ENCODE peak calls at places on chromosome 4, in eight cellular contexts. S is A549, Z is SK-N-SH, G is WTC11, R is IMR-90, F is K562, N is GM12878, U is H1. W is an unnamed sample.

GRCh38 chr4:99352602-99353580 is at the start of gene ADH1C:
- DNase-seq in S (no peak), Z (no peak), G (no peak), R (peak), F (no peak), N (no peak), U (no peak), W (no peak)

GRCh38 chr4:1345905-1346780 is 865 bp upstream of the UVSSA start:
- DNase-seq in S (peak), Z (peak), G (peak), R (peak), F (peak), N (no peak), U (no peak), W (peak)

GRCh38 chr4:168589154-168589553 is 92.3 kb downstream of the PALLD start:
- DNase-seq in S (peak), Z (no peak), G (no peak), R (peak), F (no peak), N (no peak), U (no peak), W (no peak)

GRCh38 chr4:151143162-151143561 is 43.7 kb downstream of the RPS3A start:
- DNase-seq in S (no peak), Z (no peak), G (no peak), R (no peak), F (no peak), N (no peak), U (no peak), W (no peak)

GRCh38 chr4:143616771-143617170 is 83.7 kb downstream of the FREM3 start:
- DNase-seq in S (no peak), Z (no peak), G (no peak), R (no peak), F (peak), N (peak), U (no peak), W (no peak)

GRCh38 chr4:2059726-2060577 is 825 bp downstream of the NAT8L start:
- DNase-seq in S (no peak), Z (peak), G (no peak), R (no peak), F (peak), N (no peak), U (no peak), W (no peak)

GRCh38 chr4:15488658-15489470 is 19.2 kb downstream of the CC2D2A start:
- DNase-seq in S (no peak), Z (no peak), G (no peak), R (peak), F (no peak), N (no peak), U (no peak), W (no peak)

GRCh38 chr4:76486588-76487276 is 51.7 kb downstream of the SHROOM3 start:
- DNase-seq in S (no peak), Z (no peak), G (no peak), R (no peak), F (no peak), N (no peak), U (no peak), W (no peak)

GRCh38 chr4:70938087-70938486 is 35.9 kb downstream of the MOB1B start:
- DNase-seq in S (no peak), Z (peak), G (no peak), R (no peak), F (peak), N (no peak), U (no peak), W (no peak)

GRCh38 chr4:874071-874470 is 48.1 kb upstream of the CPLX1 start:
- DNase-seq in S (no peak), Z (no peak), G (no peak), R (no peak), F (no peak), N (no peak), U (no peak), W (no peak)

GRCh38 chr4:188008377-188008776 is 12.8 kb downstream of the ZFP42 start:
- DNase-seq in S (peak), Z (no peak), G (no peak), R (peak), F (no peak), N (no peak), U (no peak), W (no peak)

GRCh38 chr4:17265139-17265538 is 246.8 kb downstream of the QDPR start:
- DNase-seq in S (no peak), Z (no peak), G (no peak), R (no peak), F (no peak), N (no peak), U (no peak), W (no peak)

GRCh38 chr4:174358823-174359222 is 75.1 kb downstream of the CEP44 start:
- DNase-seq in S (no peak), Z (no peak), G (no peak), R (peak), F (no peak), N (peak), U (no peak), W (no peak)

GRCh38 chr4:137425281-137425680 is 107.0 kb downstream of the PCDH18 start:
- DNase-seq in S (no peak), Z (no peak), G (no peak), R (no peak), F (no peak), N (no peak), U (no peak), W (no peak)

GRCh38 chr4:122715221-122715620 is 17.3 kb upstream of the BBS12 start:
- DNase-seq in S (no peak), Z (peak), G (no peak), R (no peak), F (peak), N (no peak), U (no peak), W (no peak)

GRCh38 chr4:187687701-187688100 is 307.9 kb upstream of the ZFP42 start:
- DNase-seq in S (no peak), Z (no peak), G (no peak), R (peak), F (no peak), N (no peak), U (no peak), W (no peak)

GRCh38 chr4:74671074-74671698 is 123.1 kb downstream of the BTC start:
- DNase-seq in S (peak), Z (peak), G (peak), R (peak), F (peak), N (no peak), U (peak), W (peak)

GRCh38 chr4:4386736-4387392 is at the start of gene NSG1:
- DNase-seq in S (peak), Z (no peak), G (peak), R (peak), F (no peak), N (no peak), U (no peak), W (no peak)

GRCh38 chr4:105215609-105216313 is 69.1 kb downstream of the TET2 start:
- DNase-seq in S (no peak), Z (no peak), G (no peak), R (peak), F (no peak), N (peak), U (no peak), W (peak)

GRCh38 chr4:24515698-24516097 is 68.7 kb downstream of the DHX15 start:
- DNase-seq in S (no peak), Z (no peak), G (no peak), R (no peak), F (no peak), N (no peak), U (no peak), W (no peak)

GRCh38 chr4:155673453-155673979 is 6.9 kb downstream of the GUCY1A1 start:
- DNase-seq in S (no peak), Z (no peak), G (no peak), R (no peak), F (no peak), N (no peak), U (no peak), W (no peak)

GRCh38 chr4:78414116-78414515 is 137.5 kb upstream of the ANXA3 start:
- DNase-seq in S (no peak), Z (no peak), G (no peak), R (no peak), F (no peak), N (no peak), U (no peak), W (no peak)

GRCh38 chr4:78409612-78410202 is 141.9 kb upstream of the ANXA3 start:
- DNase-seq in S (no peak), Z (no peak), G (no peak), R (no peak), F (no peak), N (no peak), U (no peak), W (no peak)

GRCh38 chr4:78410225-78410624 is 141.3 kb upstream of the ANXA3 start:
- DNase-seq in S (no peak), Z (no peak), G (no peak), R (no peak), F (no peak), N (no peak), U (no peak), W (no peak)

DNA sequence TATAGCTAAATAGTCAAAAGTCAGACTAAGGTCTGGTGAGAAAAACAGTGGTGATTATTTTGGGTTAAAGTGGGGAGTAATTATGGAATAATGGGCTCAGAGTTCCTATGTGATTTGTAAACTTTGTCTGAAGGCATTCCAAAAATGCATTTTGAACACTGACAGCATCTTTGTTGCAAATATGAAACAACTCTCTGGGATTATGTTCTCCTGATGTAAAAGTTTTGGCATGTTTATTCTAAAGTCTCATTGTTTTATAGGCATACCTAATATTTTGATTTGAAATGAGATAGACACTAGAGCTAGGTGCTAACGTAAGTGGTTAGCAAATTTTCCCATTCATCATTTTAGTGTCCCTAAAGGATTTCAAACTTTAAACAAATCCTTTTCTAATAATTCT is 140.9 kb upstream of the ANXA3 start:
- DNase-seq in S (no peak), Z (no peak), G (no peak), R (no peak), F (no peak), N (no peak), U (no peak), W (no peak)
- TF ChIP-seq USF2 in S (no peak), Z (no peak), G (no peak), R (no peak), F (no peak), N (no peak), U (no peak), W (no peak)

GRCh38 chr4:78129383-78130108 is 72.4 kb downstream of the FRAS1 start:
- DNase-seq in S (no peak), Z (no peak), G (no peak), R (no peak), F (no peak), N (no peak), U (no peak), W (no peak)

GRCh38 chr4:78136109-78137081 is 79.3 kb downstream of the FRAS1 start:
- DNase-seq in S (peak), Z (no peak), G (no peak), R (no peak), F (no peak), N (no peak), U (no peak), W (peak)

GRCh38 chr4:78131403-78131802 is 74.3 kb downstream of the FRAS1 start:
- DNase-seq in S (no peak), Z (no peak), G (no peak), R (no peak), F (no peak), N (no peak), U (no peak), W (no peak)
- TF ChIP-seq USF2 in S (no peak), Z (no peak), G (no peak), R (no peak), F (no peak), N (no peak), U (no peak), W (no peak)

GRCh38 chr4:8704632-8705031 is 112.1 kb downstream of the CPZ start:
- DNase-seq in S (no peak), Z (no peak), G (peak), R (no peak), F (no peak), N (no peak), U (no peak), W (no peak)

GRCh38 chr4:8702516-8703400 is 110.2 kb downstream of the CPZ start:
- DNase-seq in S (no peak), Z (no peak), G (peak), R (no peak), F (no peak), N (no peak), U (no peak), W (no peak)

GRCh38 chr4:8703857-8704495 is 111.4 kb downstream of the CPZ start:
- DNase-seq in S (no peak), Z (no peak), G (peak), R (no peak), F (no peak), N (no peak), U (no peak), W (no peak)

GRCh38 chr4:8702020-8702495 is 109.5 kb downstream of the CPZ start:
- DNase-seq in S (no peak), Z (no peak), G (no peak), R (no peak), F (no peak), N (no peak), U (no peak), W (no peak)

DNA sequence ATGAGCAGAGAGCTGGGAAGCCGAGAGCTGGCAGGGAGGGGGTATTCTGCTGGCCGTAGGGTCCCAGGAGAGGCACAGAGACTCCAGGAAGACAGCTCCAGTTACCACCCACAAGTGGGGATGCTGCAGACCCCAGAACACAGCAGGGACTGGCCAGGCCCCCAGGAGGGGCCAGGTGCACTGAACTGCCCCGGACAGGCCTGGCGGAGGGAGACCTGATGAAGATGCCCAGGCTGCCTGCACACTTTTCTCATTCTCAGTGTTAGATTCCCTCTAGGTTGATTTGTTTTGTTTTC is 110.8 kb downstream of the CPZ start:
- DNase-seq in S (no peak), Z (no peak), G (peak), R (no peak), F (no peak), N (no peak), U (no peak), W (no peak)
- TF ChIP-seq USF2 in S (no peak), Z (no peak), G (no peak), R (no peak), F (no peak), N (no peak), U (no peak), W (no peak)

GRCh38 chr4:121154103-121154515 is 10.0 kb downstream of the TNIP3 start:
- DNase-seq in S (no peak), Z (no peak), G (no peak), R (no peak), F (no peak), N (peak), U (no peak), W (no peak)

GRCh38 chr4:121155893-121156292 is 8.2 kb downstream of the TNIP3 start:
- DNase-seq in S (peak), Z (peak), G (no peak), R (peak), F (peak), N (no peak), U (no peak), W (no peak)

GRCh38 chr4:121156822-121157769 is 7.0 kb downstream of the TNIP3 start:
- DNase-seq in S (peak), Z (peak), G (peak), R (peak), F (peak), N (no peak), U (peak), W (no peak)
- TF ChIP-seq USF2 in S (no peak), Z (no peak), G (no peak), R (no peak), F (no peak), N (no peak), U (no peak), W (no peak)

GRCh38 chr4:103786014-103786413 is 66.2 kb upstream of the TACR3 start:
- DNase-seq in S (peak), Z (peak), G (peak), R (no peak), F (peak), N (peak), U (no peak), W (peak)
- TF ChIP-seq USF2 in S (no peak), Z (no peak), G (peak), R (no peak), F (no peak), N (no peak), U (peak), W (no peak)

GRCh38 chr4:52259978-52260377 is 208.9 kb downstream of the SPATA18 start:
- DNase-seq in S (no peak), Z (no peak), G (no peak), R (no peak), F (no peak), N (no peak), U (no peak), W (no peak)

GRCh38 chr4:52260507-52261302 is 209.6 kb downstream of the SPATA18 start:
- DNase-seq in S (no peak), Z (peak), G (no peak), R (no peak), F (no peak), N (no peak), U (no peak), W (no peak)

GRCh38 chr4:52266537-52267137 is 215.5 kb downstream of the SPATA18 start:
- DNase-seq in S (no peak), Z (no peak), G (no peak), R (no peak), F (no peak), N (no peak), U (no peak), W (no peak)

GRCh38 chr4:52265781-52266525 is 214.8 kb downstream of the SPATA18 start:
- DNase-seq in S (no peak), Z (no peak), G (no peak), R (no peak), F (no peak), N (no peak), U (no peak), W (no peak)

GRCh38 chr4:52263612-52264011 is 212.5 kb downstream of the SPATA18 start:
- DNase-seq in S (no peak), Z (no peak), G (no peak), R (no peak), F (no peak), N (no peak), U (no peak), W (no peak)
- TF ChIP-seq USF2 in S (no peak), Z (no peak), G (no peak), R (no peak), F (no peak), N (no peak), U (no peak), W (no peak)

GRCh38 chr4:69907151-69907550 is 23.7 kb upstream of the CSN1S1 start:
- DNase-seq in S (no peak), Z (no peak), G (no peak), R (peak), F (no peak), N (no peak), U (no peak), W (no peak)
- TF ChIP-seq USF2 in S (no peak), Z (no peak), G (no peak), R (no peak), F (no peak), N (no peak), U (no peak), W (no peak)

DNA sequence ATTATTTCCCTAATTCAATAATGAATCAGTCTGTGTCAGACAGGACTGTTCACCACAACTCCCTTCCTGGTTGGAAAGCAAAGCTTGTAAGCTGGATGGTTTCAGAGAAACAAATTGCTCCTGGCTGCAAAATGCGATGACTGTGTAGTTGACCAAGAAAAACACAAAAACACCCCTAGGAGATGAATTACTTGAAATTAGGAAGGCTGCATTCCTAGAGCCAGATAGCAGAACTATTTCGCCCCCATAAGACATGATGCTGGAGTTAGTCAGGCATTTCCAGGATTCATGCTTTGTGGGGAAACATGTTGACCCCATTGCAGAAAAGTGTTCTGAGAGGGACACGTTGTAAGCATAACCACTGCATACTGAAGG is 208.5 kb downstream of the CHIC2 start:
- DNase-seq in S (no peak), Z (no peak), G (no peak), R (peak), F (no peak), N (no peak), U (no peak), W (no peak)
- TF ChIP-seq USF2 in S (no peak), Z (no peak), G (no peak), R (no peak), F (no peak), N (no peak), U (no peak), W (no peak)

GRCh38 chr4:41510179-41510578 is 27.8 kb upstream of the LIMCH1 start:
- DNase-seq in S (no peak), Z (no peak), G (no peak), R (no peak), F (no peak), N (no peak), U (no peak), W (no peak)

GRCh38 chr4:41509411-41510008 is 28.4 kb upstream of the LIMCH1 start:
- DNase-seq in S (no peak), Z (no peak), G (no peak), R (no peak), F (no peak), N (no peak), U (no peak), W (no peak)

GRCh38 chr4:41506071-41506470 is 31.9 kb upstream of the LIMCH1 start:
- DNase-seq in S (peak), Z (no peak), G (no peak), R (peak), F (no peak), N (no peak), U (no peak), W (no peak)

GRCh38 chr4:41505161-41505653 is 32.8 kb upstream of the LIMCH1 start:
- DNase-seq in S (peak), Z (peak), G (no peak), R (no peak), F (no peak), N (no peak), U (no peak), W (no peak)

GRCh38 chr4:41507292-41507933 is 30.5 kb upstream of the LIMCH1 start:
- DNase-seq in S (peak), Z (no peak), G (no peak), R (no peak), F (no peak), N (no peak), U (no peak), W (no peak)
- TF ChIP-seq USF2 in S (no peak), Z (no peak), G (no peak), R (no peak), F (no peak), N (no peak), U (no peak), W (no peak)

W was measured in HepG2.